ENCODE peak calls at places on chromosomes 13 and 19, in six cellular contexts. One of them, this sample, is unnamed.

GRCh38 chr19:49427855-49428546 is 2.8 kb downstream of the GFY start:
- DNase-seq in memory B cell: no peak
- DNase-seq in GM12891: no peak
- DNase-seq in HT1080: no peak
- DNase-seq in HS-5: no peak
- DNase-seq in GM10248: peak
- DNase-seq in this sample: no peak

GRCh38 chr13:29925457-29925856 is 75.0 kb upstream of the UBL3 start:
- DNase-seq in HS-5: no peak
- DNase-seq in GM10248: no peak
- DNase-seq in memory B cell: no peak
- DNase-seq in GM12891: no peak
- DNase-seq in HT1080: peak
- DNase-seq in this sample: no peak

GRCh38 chr19:35044317-35045117 is 3.0 kb downstream of the HPN start:
- DNase-seq in GM10248: peak
- DNase-seq in memory B cell: no peak
- DNase-seq in HS-5: no peak
- DNase-seq in HT1080: peak
- DNase-seq in GM12891: no peak
- DNase-seq in this sample: peak

GRCh38 chr13:112859817-112860190 is 109.2 kb upstream of the MCF2L start:
- DNase-seq in memory B cell: no peak
- DNase-seq in GM12891: no peak
- DNase-seq in HS-5: peak
- DNase-seq in HT1080: peak
- DNase-seq in GM10248: peak
- DNase-seq in this sample: no peak

GRCh38 chr13:60080871-60081270 is 82.9 kb downstream of the DIAPH3 start:
- DNase-seq in HT1080: no peak
- DNase-seq in memory B cell: no peak
- DNase-seq in GM12891: no peak
- DNase-seq in GM10248: no peak
- DNase-seq in HS-5: no peak
- DNase-seq in this sample: no peak

GRCh38 chr19:41999071-41999877 is 5.2 kb upstream of the ATP1A3 start:
- DNase-seq in GM10248: no peak
- DNase-seq in HT1080: no peak
- DNase-seq in GM12891: no peak
- DNase-seq in HS-5: no peak
- DNase-seq in memory B cell: no peak
- DNase-seq in this sample: no peak

GRCh38 chr13:100541882-100542545 is 46.6 kb downstream of the GGACT start:
- DNase-seq in memory B cell: no peak
- DNase-seq in HS-5: no peak
- DNase-seq in GM10248: no peak
- DNase-seq in GM12891: no peak
- DNase-seq in HT1080: no peak
- DNase-seq in this sample: no peak

GRCh38 chr13:60152114-60152513 is 11.6 kb downstream of the DIAPH3 start:
- DNase-seq in HS-5: no peak
- DNase-seq in GM12891: no peak
- DNase-seq in memory B cell: no peak
- DNase-seq in GM10248: no peak
- DNase-seq in HT1080: no peak
- DNase-seq in this sample: no peak

GRCh38 chr19:47227347-47228167 is 3.4 kb downstream of the BBC3 start:
- DNase-seq in HT1080: peak
- DNase-seq in HS-5: peak
- DNase-seq in GM10248: peak
- DNase-seq in memory B cell: peak
- DNase-seq in GM12891: no peak
- DNase-seq in this sample: peak